ENCODE peak calls at places on chromosomes 12 and 14, in nine cellular contexts. One of them, this sample, is unnamed. For H3K4me1, the result is how much of the 10 kb centered on the place peaks cover.

GRCh38 chr12:63294327-63294632 is 143.3 kb upstream of the AVPR1A start:
- DNase-seq in Peyer's patch: no peak
- DNase-seq in small intestine: no peak
- DNase-seq in neural progenitor cell: no peak
- DNase-seq in K562: no peak
- DNase-seq in aorta: no peak
- DNase-seq in effector memory CD4-positive, alpha-beta T cell: no peak
- DNase-seq in sigmoid colon: no peak
- DNase-seq in left ventricle myocardium inferior: no peak
- DNase-seq in this sample: no peak

GRCh38 chr12:6869049-6870021 is 2.0 kb downstream of the TPI1 start:
- DNase-seq in effector memory CD4-positive, alpha-beta T cell: peak
- DNase-seq in aorta: peak
- DNase-seq in neural progenitor cell: peak
- DNase-seq in sigmoid colon: peak
- DNase-seq in small intestine: peak
- DNase-seq in Peyer's patch: peak
- DNase-seq in left ventricle myocardium inferior: peak
- DNase-seq in K562: peak
- DNase-seq in this sample: peak

GRCh38 chr12:65911321-65911720 is 87.0 kb downstream of the HMGA2 start:
- DNase-seq in K562: no peak
- DNase-seq in effector memory CD4-positive, alpha-beta T cell: no peak
- DNase-seq in left ventricle myocardium inferior: no peak
- DNase-seq in sigmoid colon: no peak
- DNase-seq in neural progenitor cell: no peak
- DNase-seq in small intestine: peak
- DNase-seq in Peyer's patch: peak
- DNase-seq in aorta: no peak
- DNase-seq in this sample: no peak

GRCh38 chr14:69543341-69544249 is 31.1 kb downstream of the CCDC177 start:
- DNase-seq in sigmoid colon: no peak
- DNase-seq in small intestine: peak
- DNase-seq in aorta: peak
- DNase-seq in effector memory CD4-positive, alpha-beta T cell: no peak
- DNase-seq in left ventricle myocardium inferior: no peak
- DNase-seq in Peyer's patch: peak
- DNase-seq in K562: no peak
- DNase-seq in neural progenitor cell: peak
- DNase-seq in this sample: no peak

GRCh38 chr12:646303-647038 is 16.8 kb downstream of the NINJ2 start:
- DNase-seq in effector memory CD4-positive, alpha-beta T cell: no peak
- DNase-seq in Peyer's patch: peak
- DNase-seq in small intestine: no peak
- DNase-seq in neural progenitor cell: no peak
- DNase-seq in aorta: peak
- DNase-seq in left ventricle myocardium inferior: peak
- DNase-seq in sigmoid colon: peak
- DNase-seq in K562: no peak
- DNase-seq in this sample: peak

GRCh38 chr12:70885952-70886351 is 34.6 kb downstream of the PTPRR start:
- DNase-seq in left ventricle myocardium inferior: no peak
- DNase-seq in effector memory CD4-positive, alpha-beta T cell: no peak
- DNase-seq in small intestine: no peak
- DNase-seq in Peyer's patch: no peak
- DNase-seq in sigmoid colon: no peak
- DNase-seq in K562: no peak
- DNase-seq in aorta: no peak
- DNase-seq in neural progenitor cell: no peak
- DNase-seq in this sample: no peak

GRCh38 chr14:63544641-63545234 is 1.6 kb upstream of the PPP2R5E start:
- DNase-seq in left ventricle myocardium inferior: no peak
- DNase-seq in neural progenitor cell: no peak
- DNase-seq in aorta: no peak
- DNase-seq in sigmoid colon: no peak
- DNase-seq in effector memory CD4-positive, alpha-beta T cell: no peak
- DNase-seq in K562: peak
- DNase-seq in Peyer's patch: no peak
- DNase-seq in small intestine: no peak
- DNase-seq in this sample: no peak

GRCh38 chr12:63144556-63144955 is 6.4 kb downstream of the AVPR1A start:
- DNase-seq in sigmoid colon: no peak
- DNase-seq in aorta: no peak
- DNase-seq in left ventricle myocardium inferior: no peak
- DNase-seq in effector memory CD4-positive, alpha-beta T cell: no peak
- DNase-seq in neural progenitor cell: no peak
- DNase-seq in small intestine: no peak
- DNase-seq in Peyer's patch: no peak
- DNase-seq in K562: no peak
- DNase-seq in this sample: no peak

GRCh38 chr12:111428728-111429175 is 23.0 kb downstream of the SH2B3 start:
- DNase-seq in left ventricle myocardium inferior: peak
- DNase-seq in Peyer's patch: peak
- DNase-seq in aorta: peak
- DNase-seq in small intestine: no peak
- DNase-seq in effector memory CD4-positive, alpha-beta T cell: no peak
- DNase-seq in K562: no peak
- DNase-seq in neural progenitor cell: no peak
- DNase-seq in sigmoid colon: no peak
- DNase-seq in this sample: no peak

GRCh38 chr12:113974006-113974405 is 7.9 kb upstream of the RBM19 start:
- DNase-seq in small intestine: no peak
- DNase-seq in neural progenitor cell: no peak
- DNase-seq in aorta: no peak
- DNase-seq in K562: no peak
- DNase-seq in effector memory CD4-positive, alpha-beta T cell: no peak
- DNase-seq in left ventricle myocardium inferior: no peak
- DNase-seq in sigmoid colon: no peak
- DNase-seq in Peyer's patch: no peak
- DNase-seq in this sample: no peak

GRCh38 chr12:33514893-33515292 is 75.3 kb upstream of the SYT10 start:
- DNase-seq in small intestine: peak
- DNase-seq in effector memory CD4-positive, alpha-beta T cell: no peak
- DNase-seq in neural progenitor cell: peak
- DNase-seq in sigmoid colon: no peak
- DNase-seq in left ventricle myocardium inferior: no peak
- DNase-seq in Peyer's patch: no peak
- DNase-seq in K562: no peak
- DNase-seq in aorta: no peak
- DNase-seq in this sample: no peak

GRCh38 chr12:27331927-27332324 is 710 bp upstream of the BMAL2 start:
- DNase-seq in aorta: no peak
- DNase-seq in small intestine: no peak
- DNase-seq in left ventricle myocardium inferior: no peak
- DNase-seq in effector memory CD4-positive, alpha-beta T cell: no peak
- DNase-seq in Peyer's patch: no peak
- DNase-seq in sigmoid colon: no peak
- DNase-seq in neural progenitor cell: no peak
- DNase-seq in K562: no peak
- DNase-seq in this sample: no peak

GRCh38 chr14:57816568-57817284 is 49.2 kb downstream of the SLC35F4 start:
- DNase-seq in sigmoid colon: no peak
- DNase-seq in K562: no peak
- DNase-seq in Peyer's patch: no peak
- DNase-seq in left ventricle myocardium inferior: no peak
- DNase-seq in effector memory CD4-positive, alpha-beta T cell: no peak
- DNase-seq in neural progenitor cell: no peak
- DNase-seq in aorta: no peak
- DNase-seq in small intestine: peak
- DNase-seq in this sample: no peak

GRCh38 chr12:62776997-62777396 is 158.0 kb downstream of the PPM1H start:
- DNase-seq in aorta: no peak
- DNase-seq in left ventricle myocardium inferior: no peak
- DNase-seq in small intestine: no peak
- DNase-seq in sigmoid colon: no peak
- DNase-seq in effector memory CD4-positive, alpha-beta T cell: no peak
- DNase-seq in Peyer's patch: no peak
- DNase-seq in neural progenitor cell: no peak
- DNase-seq in K562: no peak
- DNase-seq in this sample: no peak

GRCh38 chr14:68396411-68396930 is 396.4 kb downstream of the ZFP36L1 start:
- DNase-seq in Peyer's patch: no peak
- DNase-seq in effector memory CD4-positive, alpha-beta T cell: no peak
- DNase-seq in aorta: no peak
- DNase-seq in small intestine: no peak
- DNase-seq in left ventricle myocardium inferior: no peak
- DNase-seq in K562: no peak
- DNase-seq in neural progenitor cell: no peak
- DNase-seq in sigmoid colon: no peak
- DNase-seq in this sample: no peak
- H3K4me1 ChIP-seq in Peyer's patch: under half
- H3K4me1 ChIP-seq in effector memory CD4-positive, alpha-beta T cell: under half
- H3K4me1 ChIP-seq in aorta: under half
- H3K4me1 ChIP-seq in small intestine: under half
- H3K4me1 ChIP-seq in left ventricle myocardium inferior: half or more
- H3K4me1 ChIP-seq in K562: under half
- H3K4me1 ChIP-seq in neural progenitor cell: half or more
- H3K4me1 ChIP-seq in sigmoid colon: half or more
- H3K4me1 ChIP-seq in this sample: half or more

DNA sequence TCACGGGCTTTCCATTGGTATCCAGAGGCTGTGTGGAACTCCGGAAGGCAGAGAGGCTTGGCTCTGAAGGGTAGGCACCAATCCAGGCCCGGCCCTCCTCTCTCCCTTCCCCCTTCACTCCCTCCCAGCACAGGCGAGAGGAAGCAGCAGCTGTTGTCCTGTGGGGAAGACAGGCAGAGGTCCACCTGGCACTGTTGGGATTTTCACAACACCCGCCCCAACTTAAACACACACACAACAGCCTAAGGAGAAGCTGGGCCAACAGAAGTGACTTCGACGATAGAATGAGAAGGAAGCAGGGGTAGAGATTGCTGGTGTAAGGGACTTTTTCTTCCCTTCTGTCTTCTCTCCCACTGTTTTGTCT is 3.1 kb upstream of the RNASE7 start:
- DNase-seq in Peyer's patch: peak
- DNase-seq in K562: no peak
- DNase-seq in effector memory CD4-positive, alpha-beta T cell: no peak
- DNase-seq in neural progenitor cell: no peak
- DNase-seq in aorta: peak
- DNase-seq in sigmoid colon: peak
- DNase-seq in left ventricle myocardium inferior: peak
- DNase-seq in small intestine: peak
- DNase-seq in this sample: peak
- H3K4me1 ChIP-seq in Peyer's patch: under half
- H3K4me1 ChIP-seq in K562: under half
- H3K4me1 ChIP-seq in effector memory CD4-positive, alpha-beta T cell: under half
- H3K4me1 ChIP-seq in neural progenitor cell: under half
- H3K4me1 ChIP-seq in aorta: under half
- H3K4me1 ChIP-seq in sigmoid colon: under half
- H3K4me1 ChIP-seq in left ventricle myocardium inferior: under half
- H3K4me1 ChIP-seq in small intestine: under half
- H3K4me1 ChIP-seq in this sample: under half

GRCh38 chr14:95531473-95531872 is 3.4 kb upstream of the GLRX5 start:
- DNase-seq in aorta: no peak
- DNase-seq in left ventricle myocardium inferior: no peak
- DNase-seq in small intestine: no peak
- DNase-seq in K562: no peak
- DNase-seq in effector memory CD4-positive, alpha-beta T cell: no peak
- DNase-seq in neural progenitor cell: no peak
- DNase-seq in sigmoid colon: no peak
- DNase-seq in Peyer's patch: peak
- DNase-seq in this sample: no peak
- H3K4me1 ChIP-seq in aorta: under half
- H3K4me1 ChIP-seq in left ventricle myocardium inferior: half or more
- H3K4me1 ChIP-seq in small intestine: under half
- H3K4me1 ChIP-seq in K562: under half
- H3K4me1 ChIP-seq in effector memory CD4-positive, alpha-beta T cell: under half
- H3K4me1 ChIP-seq in neural progenitor cell: under half
- H3K4me1 ChIP-seq in sigmoid colon: half or more
- H3K4me1 ChIP-seq in Peyer's patch: under half
- H3K4me1 ChIP-seq in this sample: under half

DNA sequence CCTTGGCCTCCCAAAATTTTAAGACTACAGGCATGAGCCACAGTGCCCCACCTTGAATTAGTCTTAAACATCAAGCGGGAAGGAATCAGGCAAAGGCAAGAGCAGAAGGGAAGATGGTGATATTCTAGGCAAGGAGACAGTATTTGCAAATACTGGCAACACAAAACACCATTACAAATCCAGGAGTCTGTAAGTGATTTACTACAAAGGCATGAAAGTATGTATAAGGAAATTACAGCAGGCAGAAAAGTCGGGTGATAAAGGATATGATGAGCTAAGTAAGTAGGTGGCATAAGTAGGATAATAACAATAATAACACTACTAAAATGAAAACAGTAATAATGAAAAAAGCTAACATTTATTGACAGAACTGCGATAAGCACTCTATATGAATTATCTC is 28.5 kb downstream of the FMNL3 start:
- DNase-seq in small intestine: no peak
- DNase-seq in neural progenitor cell: no peak
- DNase-seq in K562: no peak
- DNase-seq in sigmoid colon: no peak
- DNase-seq in Peyer's patch: no peak
- DNase-seq in effector memory CD4-positive, alpha-beta T cell: no peak
- DNase-seq in left ventricle myocardium inferior: no peak
- DNase-seq in aorta: no peak
- DNase-seq in this sample: no peak
- H3K4me1 ChIP-seq in small intestine: under half
- H3K4me1 ChIP-seq in neural progenitor cell: under half
- H3K4me1 ChIP-seq in K562: under half
- H3K4me1 ChIP-seq in sigmoid colon: under half
- H3K4me1 ChIP-seq in Peyer's patch: under half
- H3K4me1 ChIP-seq in effector memory CD4-positive, alpha-beta T cell: under half
- H3K4me1 ChIP-seq in left ventricle myocardium inferior: under half
- H3K4me1 ChIP-seq in aorta: under half
- H3K4me1 ChIP-seq in this sample: under half

GRCh38 chr14:22394616-22395015 is 194.4 kb downstream of the DAD1 start:
- DNase-seq in left ventricle myocardium inferior: no peak
- DNase-seq in K562: no peak
- DNase-seq in Peyer's patch: no peak
- DNase-seq in neural progenitor cell: no peak
- DNase-seq in sigmoid colon: no peak
- DNase-seq in small intestine: no peak
- DNase-seq in effector memory CD4-positive, alpha-beta T cell: no peak
- DNase-seq in aorta: no peak
- DNase-seq in this sample: no peak

GRCh38 chr14:22400590-22401259 is 188.3 kb downstream of the DAD1 start:
- DNase-seq in left ventricle myocardium inferior: no peak
- DNase-seq in K562: no peak
- DNase-seq in sigmoid colon: no peak
- DNase-seq in aorta: no peak
- DNase-seq in neural progenitor cell: no peak
- DNase-seq in small intestine: no peak
- DNase-seq in Peyer's patch: no peak
- DNase-seq in effector memory CD4-positive, alpha-beta T cell: no peak
- DNase-seq in this sample: no peak

GRCh38 chr14:22395803-22396202 is 193.2 kb downstream of the DAD1 start:
- DNase-seq in small intestine: no peak
- DNase-seq in left ventricle myocardium inferior: no peak
- DNase-seq in aorta: no peak
- DNase-seq in neural progenitor cell: no peak
- DNase-seq in effector memory CD4-positive, alpha-beta T cell: no peak
- DNase-seq in K562: no peak
- DNase-seq in sigmoid colon: no peak
- DNase-seq in Peyer's patch: no peak
- DNase-seq in this sample: no peak

GRCh38 chr14:22399776-22400175 is 189.2 kb downstream of the DAD1 start:
- DNase-seq in effector memory CD4-positive, alpha-beta T cell: no peak
- DNase-seq in K562: no peak
- DNase-seq in neural progenitor cell: no peak
- DNase-seq in sigmoid colon: no peak
- DNase-seq in Peyer's patch: no peak
- DNase-seq in small intestine: no peak
- DNase-seq in aorta: no peak
- DNase-seq in left ventricle myocardium inferior: no peak
- DNase-seq in this sample: no peak

GRCh38 chr14:22397338-22397737 is 191.7 kb downstream of the DAD1 start:
- DNase-seq in sigmoid colon: no peak
- DNase-seq in small intestine: no peak
- DNase-seq in left ventricle myocardium inferior: no peak
- DNase-seq in neural progenitor cell: no peak
- DNase-seq in aorta: no peak
- DNase-seq in K562: no peak
- DNase-seq in effector memory CD4-positive, alpha-beta T cell: no peak
- DNase-seq in Peyer's patch: no peak
- DNase-seq in this sample: no peak
- H3K4me1 ChIP-seq in sigmoid colon: under half
- H3K4me1 ChIP-seq in small intestine: under half
- H3K4me1 ChIP-seq in left ventricle myocardium inferior: under half
- H3K4me1 ChIP-seq in neural progenitor cell: under half
- H3K4me1 ChIP-seq in aorta: under half
- H3K4me1 ChIP-seq in K562: under half
- H3K4me1 ChIP-seq in effector memory CD4-positive, alpha-beta T cell: under half
- H3K4me1 ChIP-seq in Peyer's patch: under half
- H3K4me1 ChIP-seq in this sample: under half